ENCODE peak calls at places on chromosomes 16 and 17, in six cellular contexts. Z is AG09309, G is pancreas, C is RWPE1, J is hepatocyte, H is MCF 10A. U is an unnamed sample.

GRCh38 chr17:46264456-46265198 is 30.3 kb upstream of the LRRC37A start:
- DNase-seq in Z (peak; percentile 71), G (no peak), C (peak; percentile 88), J (peak; percentile 72), H (peak; percentile 43), U (peak; percentile 74)

GRCh38 chr17:82059272-82060000 is 6.2 kb downstream of the DUS1L start:
- DNase-seq in Z (no peak), G (peak; percentile 74), C (no peak), J (no peak), H (no peak), U (no peak)

GRCh38 chr17:9313346-9313745 is 262.3 kb downstream of the STX8 start:
- DNase-seq in Z (no peak), G (no peak), C (no peak), J (no peak), H (no peak), U (no peak)

GRCh38 chr16:84044108-84044488 is 1.5 kb upstream of the SLC38A8 start:
- DNase-seq in Z (no peak), G (peak; percentile 37), C (no peak), J (no peak), H (peak; percentile 57), U (peak; percentile 42)

GRCh38 chr16:49698416-49698815 is 157.5 kb downstream of the ZNF423 start:
- DNase-seq in Z (no peak), G (no peak), C (no peak), J (no peak), H (no peak), U (no peak)

GRCh38 chr17:71423871-71424546 is 696.8 kb upstream of the SOX9 start:
- DNase-seq in Z (no peak), G (no peak), C (peak; percentile 86), J (no peak), H (peak; percentile 86), U (peak; percentile 67)

GRCh38 chr17:80005360-80006338 is 30.0 kb downstream of the TBC1D16 start:
- DNase-seq in Z (no peak), G (peak; percentile 86), C (peak; percentile 82), J (peak; percentile 80), H (peak; percentile 57), U (peak; percentile 75)

GRCh38 chr16:87463722-87464690 is 28.8 kb downstream of the ZCCHC14 start:
- DNase-seq in Z (peak; percentile 29), G (no peak), C (no peak), J (peak; percentile 42), H (no peak), U (no peak)

GRCh38 chr17:27530791-27531391 is 74.6 kb downstream of the KSR1 start:
- DNase-seq in Z (no peak), G (no peak), C (no peak), J (peak; percentile 44), H (peak; percentile 72), U (no peak)

GRCh38 chr16:54462766-54463165 is 176.2 kb upstream of the IRX3 start:
- DNase-seq in Z (no peak), G (no peak), C (no peak), J (no peak), H (peak; percentile 5), U (no peak)

GRCh38 chr16:77723108-77723514 is 797 bp downstream of the NUDT7 start:
- DNase-seq in Z (peak; percentile 34), G (no peak), C (no peak), J (peak; percentile 35), H (peak; percentile 23), U (peak; percentile 14)

GRCh38 chr16:66382171-66382965 is 15.9 kb downstream of the CDH5 start:
- DNase-seq in Z (peak; percentile 29), G (no peak), C (peak; percentile 86), J (no peak), H (peak; percentile 60), U (no peak)

GRCh38 chr17:49762148-49762941 is 1.6 kb downstream of the FAM117A start:
- DNase-seq in Z (no peak), G (no peak), C (no peak), J (no peak), H (no peak), U (no peak)

GRCh38 chr16:79211581-79211980 is 389.0 kb downstream of the MAF start:
- DNase-seq in Z (no peak), G (no peak), C (no peak), J (no peak), H (no peak), U (no peak)

GRCh38 chr16:23537390-23537789 is 19.8 kb downstream of the EARS2 start:
- DNase-seq in Z (no peak), G (no peak), C (no peak), J (no peak), H (no peak), U (no peak)

GRCh38 chr17:69175812-69176517 is 34.3 kb upstream of the ABCA6 start:
- DNase-seq in Z (peak; percentile 54), G (no peak), C (peak; percentile 58), J (peak; percentile 4), H (peak; percentile 93), U (peak; percentile 24)

GRCh38 chr17:81097134-81097942 is 62.4 kb downstream of the BAIAP2 start:
- DNase-seq in Z (peak; percentile 29), G (no peak), C (peak; percentile 64), J (peak; percentile 94), H (peak; percentile 77), U (peak; percentile 83)

GRCh38 chr17:79810138-79811027 is 13.5 kb upstream of the CBX8 start:
- DNase-seq in Z (no peak), G (peak; percentile 83), C (peak; percentile 87), J (peak; percentile 92), H (peak; percentile 84), U (peak; percentile 88)

GRCh38 chr17:28347261-28347891 is 10.0 kb downstream of the POLDIP2 start:
- DNase-seq in Z (peak; percentile 83), G (no peak), C (peak; percentile 83), J (no peak), H (peak; percentile 91), U (peak; percentile 63)

GRCh38 chr16:53216798-53217197 is 162.0 kb downstream of the CHD9 start:
- DNase-seq in Z (no peak), G (no peak), C (no peak), J (no peak), H (no peak), U (no peak)

GRCh38 chr16:20310421-20311395 is 16.6 kb downstream of the GP2 start:
- DNase-seq in Z (no peak), G (peak; percentile 78), C (no peak), J (no peak), H (no peak), U (no peak)

GRCh38 chr17:21201302-21201602 is 12.7 kb downstream of the TMEM11 start:
- DNase-seq in Z (no peak), G (no peak), C (no peak), J (no peak), H (peak; percentile 7), U (no peak)

GRCh38 chr16:22386976-22387375 is 12.6 kb upstream of the CDR2 start:
- DNase-seq in Z (peak; percentile 91), G (no peak), C (peak; percentile 39), J (no peak), H (peak; percentile 67), U (no peak)

GRCh38 chr16:57610611-57611010 is 17.8 kb upstream of the ADGRG1 start:
- DNase-seq in Z (no peak), G (no peak), C (no peak), J (no peak), H (no peak), U (no peak)

GRCh38 chr17:67519801-67520251 is 142.7 kb downstream of the PITPNC1 start:
- DNase-seq in Z (no peak), G (no peak), C (no peak), J (no peak), H (no peak), U (no peak)

GRCh38 chr16:54538241-54538640 is 251.7 kb upstream of the IRX3 start:
- DNase-seq in Z (no peak), G (no peak), C (no peak), J (no peak), H (no peak), U (no peak)

GRCh38 chr17:59435238-59435637 is 103.8 kb downstream of the YPEL2 start:
- DNase-seq in Z (no peak), G (no peak), C (peak; percentile 77), J (no peak), H (peak; percentile 85), U (no peak)

GRCh38 chr17:43363926-43364285 is 34.9 kb upstream of the ARL4D start:
- DNase-seq in Z (no peak), G (no peak), C (no peak), J (no peak), H (no peak), U (no peak)

GRCh38 chr17:31094600-31095238 is at the start of gene NF1:
- DNase-seq in Z (peak; percentile 73), G (peak; percentile 99), C (peak; percentile 99), J (peak; percentile 99), H (peak; percentile 96), U (peak; percentile 95)

GRCh38 chr16:82631701-82632685 is 5.2 kb downstream of the CDH13 start:
- DNase-seq in Z (no peak), G (no peak), C (no peak), J (no peak), H (peak; percentile 73), U (no peak)

GRCh38 chr16:54546481-54546880 is 259.9 kb upstream of the IRX3 start:
- DNase-seq in Z (no peak), G (no peak), C (no peak), J (no peak), H (no peak), U (no peak)

DNA sequence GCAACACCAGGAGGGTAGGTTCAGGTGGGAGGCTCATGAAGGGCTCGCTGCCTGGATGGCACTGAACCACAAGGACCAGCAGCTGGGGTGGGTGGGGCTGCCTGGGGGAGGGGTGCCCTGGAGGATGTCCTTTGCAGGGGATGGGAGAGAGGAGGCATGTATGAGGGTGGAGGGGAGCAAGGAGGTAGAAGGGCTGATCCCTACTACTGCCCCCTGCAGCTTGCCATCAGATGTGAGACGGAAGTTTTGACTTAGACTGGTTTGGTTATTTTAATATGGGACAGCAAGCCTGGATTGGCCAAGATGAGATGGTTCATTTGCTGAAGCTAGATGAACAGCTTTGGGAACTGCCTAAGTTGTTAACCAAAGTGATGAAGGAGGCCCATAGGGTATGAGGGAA is 115.9 kb downstream of the SEC14L1 start:
- DNase-seq in Z (no peak), G (no peak), C (no peak), J (no peak), H (no peak), U (no peak)
- TF ChIP-seq CTCF in Z (no peak), G (no peak), C (no peak), J (no peak), H (no peak), U (no peak)

DNA sequence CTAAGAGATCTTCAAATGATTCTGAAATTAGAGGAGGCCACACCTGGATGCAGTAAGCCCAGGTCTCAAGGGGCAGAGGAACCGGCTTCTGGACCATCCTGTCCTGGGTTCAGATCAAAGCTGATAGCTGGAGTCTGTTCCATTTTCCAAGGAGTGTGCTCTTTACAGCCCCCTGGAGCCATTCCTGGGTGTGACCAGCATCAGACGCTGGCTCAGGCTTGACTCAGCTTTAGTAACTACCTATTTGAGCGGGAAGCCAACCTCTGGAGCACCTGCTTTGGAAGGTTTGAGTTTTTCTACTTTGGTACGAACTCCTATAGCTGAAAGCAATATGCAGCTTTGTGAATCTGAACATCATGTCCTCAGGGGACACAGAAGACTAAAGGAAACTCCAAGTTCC is 12.9 kb upstream of the BBS2 start:
- DNase-seq in Z (no peak), G (no peak), C (peak; percentile 33), J (no peak), H (no peak), U (peak; percentile 12)
- TF ChIP-seq CTCF in Z (no peak), G (no peak), C (no peak), J (no peak), H (no peak), U (no peak)

GRCh38 chr17:6701719-6702118 is 11.4 kb downstream of the SLC13A5 start:
- DNase-seq in Z (no peak), G (no peak), C (no peak), J (peak; percentile 47), H (peak; percentile 35), U (peak; percentile 21)
- TF ChIP-seq CTCF in Z (peak; percentile 33), G (no peak), C (no peak), J (peak; percentile 26), H (peak; percentile 18), U (no peak)

GRCh38 chr16:64455275-64455674 is 666.6 kb downstream of the CDH11 start:
- DNase-seq in Z (no peak), G (no peak), C (no peak), J (no peak), H (peak; percentile 23), U (no peak)
- TF ChIP-seq CTCF in Z (no peak), G (no peak), C (no peak), J (peak; percentile 45), H (peak; percentile 23), U (no peak)